ENCODE peak calls at places on chromosomes 12 and 14, in eight cellular contexts. P, S, G, L, Z, C, I and F are unnamed samples.

GRCh38 chr14:93396456-93396855 is 34.3 kb upstream of the UNC79 start:
- DNase-seq in P (no peak), S (no peak), G (no peak), L (no peak), Z (no peak), C (no peak), I (no peak), F (no peak)

GRCh38 chr14:104820669-104821228 is 19.8 kb downstream of the ZBTB42 start:
- DNase-seq in P (peak; percentile 75), S (no peak), G (peak; percentile 81), L (peak; percentile 73), Z (peak; percentile 57), C (no peak), I (peak; percentile 88), F (peak; percentile 74)

GRCh38 chr14:104528496-104528895 is 51.1 kb upstream of the C14orf180 start:
- DNase-seq in P (no peak), S (no peak), G (no peak), L (no peak), Z (no peak), C (peak; percentile 53), I (no peak), F (no peak)

GRCh38 chr12:44774815-44775411 is 101.2 kb downstream of the NELL2 start:
- DNase-seq in P (no peak), S (no peak), G (peak; percentile 68), L (peak; percentile 35), Z (peak; percentile 8), C (no peak), I (no peak), F (no peak)

GRCh38 chr12:101116911-101117310 is 93.1 kb downstream of the SLC5A8 start:
- DNase-seq in P (no peak), S (no peak), G (no peak), L (no peak), Z (no peak), C (no peak), I (no peak), F (no peak)

GRCh38 chr12:31813305-31813704 is 84.5 kb upstream of the AMN1 start:
- DNase-seq in P (no peak), S (no peak), G (peak; percentile 53), L (peak; percentile 14), Z (peak; percentile 17), C (no peak), I (no peak), F (no peak)

GRCh38 chr14:72401632-72402428 is 469.6 kb downstream of the RGS6 start:
- DNase-seq in P (no peak), S (no peak), G (no peak), L (no peak), Z (no peak), C (no peak), I (no peak), F (no peak)

GRCh38 chr12:12017798-12018197 is 52.9 kb upstream of the BCL2L14 start:
- DNase-seq in P (no peak), S (no peak), G (peak; percentile 63), L (no peak), Z (no peak), C (no peak), I (no peak), F (no peak)

GRCh38 chr14:59337151-59337611 is 128.0 kb downstream of the GPR135 start:
- DNase-seq in P (peak; percentile 88), S (peak; percentile 38), G (peak; percentile 15), L (peak; percentile 93), Z (peak; percentile 83), C (peak; percentile 91), I (no peak), F (peak; percentile 46)

GRCh38 chr14:102659797-102660196 is 67.3 kb downstream of the RCOR1 start:
- DNase-seq in P (no peak), S (no peak), G (no peak), L (peak; percentile 55), Z (peak; percentile 76), C (no peak), I (no peak), F (peak; percentile 46)

GRCh38 chr12:96879301-96879700 is 27.8 kb upstream of the NEDD1 start:
- DNase-seq in P (no peak), S (no peak), G (no peak), L (no peak), Z (peak; percentile 15), C (no peak), I (no peak), F (peak; percentile 14)

GRCh38 chr12:46388427-46388992 is 15.9 kb upstream of the SLC38A2 start:
- DNase-seq in P (no peak), S (no peak), G (no peak), L (peak; percentile 57), Z (peak; percentile 89), C (no peak), I (no peak), F (peak; percentile 62)

GRCh38 chr14:63654346-63654745 is 12.7 kb upstream of the WDR89 start:
- DNase-seq in P (no peak), S (no peak), G (no peak), L (no peak), Z (no peak), C (no peak), I (no peak), F (no peak)

GRCh38 chr14:57008534-57008933 is 198.3 kb upstream of the OTX2 start:
- DNase-seq in P (no peak), S (no peak), G (peak; percentile 46), L (no peak), Z (no peak), C (no peak), I (no peak), F (no peak)

GRCh38 chr12:42490261-42490842 is 99.2 kb downstream of the PRICKLE1 start:
- DNase-seq in P (no peak), S (no peak), G (no peak), L (no peak), Z (no peak), C (no peak), I (no peak), F (no peak)

GRCh38 chr12:120367252-120367923 is 1.6 kb downstream of the MSI1 start:
- DNase-seq in P (no peak), S (no peak), G (peak; percentile 83), L (no peak), Z (no peak), C (no peak), I (no peak), F (no peak)

GRCh38 chr12:68240975-68241374 is 12.4 kb downstream of the IL22 start:
- DNase-seq in P (no peak), S (no peak), G (no peak), L (no peak), Z (peak; percentile 52), C (no peak), I (peak; percentile 62), F (peak; percentile 56)

DNA sequence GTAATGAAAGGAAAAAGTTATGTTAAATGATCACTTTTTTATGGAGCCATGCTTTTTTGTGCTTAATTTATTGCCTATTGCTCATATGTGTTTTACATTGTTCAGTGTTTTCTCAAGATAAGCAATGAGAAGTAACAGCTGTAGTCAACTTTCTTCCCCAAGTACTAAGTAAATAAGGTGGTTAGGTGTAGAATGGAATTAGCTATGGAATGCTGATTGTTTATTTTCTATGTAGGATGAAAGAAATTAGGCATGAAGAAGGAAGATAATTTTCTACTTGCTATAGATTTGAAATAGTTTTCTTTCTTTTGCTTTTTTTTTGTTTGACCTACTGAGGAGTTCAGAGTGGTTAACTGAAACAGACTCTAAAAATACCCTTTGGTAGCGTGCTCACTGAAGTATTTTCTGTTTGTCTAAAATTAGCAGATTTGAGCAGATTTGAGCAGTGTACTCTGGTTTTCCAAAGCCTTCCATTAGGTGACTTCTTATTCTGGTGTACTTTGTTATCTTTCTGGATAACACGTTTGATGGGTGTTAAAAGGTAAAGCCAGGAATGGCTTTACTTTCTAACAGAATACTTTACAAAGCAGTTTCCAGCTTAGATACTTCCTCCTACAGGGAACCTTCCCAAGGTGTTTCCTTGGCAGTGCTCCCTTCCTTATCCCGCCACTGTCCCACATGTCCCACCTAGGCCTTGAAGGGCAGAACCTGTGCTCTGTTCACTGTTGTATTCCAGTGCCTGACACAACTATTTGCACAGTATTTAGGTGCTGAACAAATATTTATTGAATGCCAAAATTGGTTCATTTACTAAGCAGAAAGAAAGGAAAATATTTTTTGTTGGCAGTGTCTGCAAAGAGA is 56.0 kb downstream of the RASSF3 start:
- DNase-seq in P (no peak), S (no peak), G (no peak), L (peak; percentile 32), Z (peak; percentile 66), C (no peak), I (no peak), F (peak; percentile 38)
- H3K4me3 ChIP-seq in P (no peak overlapping the region), S (no peak overlapping the region), G (no peak overlapping the region), L (no peak overlapping the region), Z (no peak overlapping the region), C (no peak overlapping the region), I (no peak overlapping the region), F (no peak overlapping the region)

DNA sequence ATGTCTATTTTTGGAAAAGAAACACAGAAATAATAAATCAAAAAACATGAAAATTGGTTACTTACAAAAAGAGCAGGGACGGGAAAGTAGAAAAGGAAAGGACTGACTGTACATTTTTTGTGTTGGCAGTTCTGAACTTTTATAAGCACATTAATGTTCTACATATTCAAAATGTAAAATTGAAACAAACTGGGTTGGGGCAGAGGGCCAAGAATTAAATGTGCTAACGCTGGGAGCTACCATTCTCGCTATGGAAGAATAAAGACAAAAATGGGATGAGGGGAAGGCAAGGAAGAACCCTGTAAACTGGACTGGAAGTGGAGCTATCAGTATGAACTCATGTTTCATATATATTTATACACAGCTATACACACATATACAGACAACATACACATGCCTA is 24.5 kb downstream of the ATP2B1 start:
- DNase-seq in P (no peak), S (no peak), G (no peak), L (no peak), Z (no peak), C (no peak), I (no peak), F (no peak)
- TF ChIP-seq CTCF in P (no peak), S (no peak), G (no peak), L (no peak), Z (no peak), C (no peak), I (no peak), F (no peak)

GRCh38 chr14:23141706-23142467 is 22.8 kb upstream of the CEBPE start:
- DNase-seq in P (peak; percentile 94), S (peak; percentile 46), G (no peak), L (peak; percentile 78), Z (peak; percentile 92), C (peak; percentile 90), I (peak; percentile 74), F (peak; percentile 39)

GRCh38 chr14:23140389-23140788 is 21.3 kb upstream of the CEBPE start:
- DNase-seq in P (no peak), S (no peak), G (no peak), L (no peak), Z (no peak), C (no peak), I (no peak), F (no peak)

GRCh38 chr14:23143911-23144310 is 24.9 kb upstream of the CEBPE start:
- DNase-seq in P (no peak), S (no peak), G (no peak), L (no peak), Z (no peak), C (no peak), I (no peak), F (no peak)

GRCh38 chr14:23139874-23140273 is 20.8 kb upstream of the CEBPE start:
- DNase-seq in P (no peak), S (no peak), G (no peak), L (no peak), Z (no peak), C (no peak), I (no peak), F (no peak)

GRCh38 chr14:23142826-23143225 is 23.8 kb upstream of the CEBPE start:
- DNase-seq in P (no peak), S (no peak), G (no peak), L (no peak), Z (no peak), C (no peak), I (no peak), F (no peak)
- H3K4me3 ChIP-seq in P (no peak overlapping the region), S (no peak overlapping the region), G (no peak overlapping the region), L (no peak overlapping the region), Z (no peak overlapping the region), C (no peak overlapping the region), I (no peak overlapping the region), F (no peak overlapping the region)

GRCh38 chr14:37048666-37049071 is 123.7 kb downstream of the SLC25A21 start:
- DNase-seq in P (no peak), S (no peak), G (no peak), L (no peak), Z (peak; percentile 57), C (no peak), I (no peak), F (peak; percentile 50)
- TF ChIP-seq CTCF in P (no peak), S (no peak), G (no peak), L (no peak), Z (no peak), C (no peak), I (no peak), F (no peak)